ENCODE peak calls at places on chromosome 20, in eight cellular contexts. P is left ventricle myocardium inferior; F is activated CD8-positive, alpha-beta memory T cell treated with anti-CD3 and anti-CD28 coated beads for 1 hour; O is SJSA1; N is mesothelial cell of epicardium; G is OCI-M1; Z is fibroblast of the conjunctiva; C is CD4-positive, alpha-beta memory T cell. J is an unnamed sample.

GRCh38 chr20:50597406-50597969 is 87.3 kb downstream of the PTPN1 start:
- DNase-seq in P (no peak), F (no peak), O (no peak), N (no peak), G (no peak), Z (no peak), C (no peak), J (no peak)

GRCh38 chr20:41358230-41358629 is 8.4 kb downstream of the EMILIN3 start:
- DNase-seq in P (no peak), F (no peak), O (no peak), N (no peak), G (no peak), Z (no peak), C (no peak), J (no peak)

GRCh38 chr20:10508060-10508459 is 73.0 kb downstream of the SLX4IP start:
- DNase-seq in P (no peak), F (no peak), O (no peak), N (no peak), G (no peak), Z (no peak), C (no peak), J (no peak)

GRCh38 chr20:48605364-48606116 is 222.3 kb downstream of the PREX1 start:
- DNase-seq in P (no peak), F (no peak), O (peak; percentile 36), N (no peak), G (no peak), Z (no peak), C (no peak), J (no peak)

GRCh38 chr20:35122787-35123405 is 24.2 kb downstream of the EDEM2 start:
- DNase-seq in P (no peak), F (no peak), O (no peak), N (no peak), G (no peak), Z (no peak), C (no peak), J (no peak)

GRCh38 chr20:48826883-48827771 is 672 bp downstream of the PREX1 start:
- DNase-seq in P (no peak), F (no peak), O (peak; percentile 55), N (peak; percentile 57), G (no peak), Z (no peak), C (no peak), J (peak; percentile 16)

GRCh38 chr20:59004763-59005522 is 2.1 kb downstream of the CTSZ start:
- DNase-seq in P (peak; percentile 61), F (no peak), O (no peak), N (no peak), G (peak; percentile 27), Z (no peak), C (peak; percentile 43), J (no peak)

GRCh38 chr20:47487175-47487917 is 14.3 kb upstream of the NCOA3 start:
- DNase-seq in P (no peak), F (peak; percentile 17), O (no peak), N (no peak), G (peak; percentile 95), Z (no peak), C (peak; percentile 51), J (peak; percentile 57)

GRCh38 chr20:51359947-51360346 is 182.6 kb downstream of the NFATC2 start:
- DNase-seq in P (no peak), F (no peak), O (no peak), N (no peak), G (no peak), Z (no peak), C (no peak), J (no peak)

GRCh38 chr20:53321596-53321995 is 272.0 kb downstream of the ZNF217 start:
- DNase-seq in P (no peak), F (no peak), O (no peak), N (no peak), G (no peak), Z (no peak), C (no peak), J (no peak)

GRCh38 chr20:50735813-50736212 is 4.4 kb downstream of the PARD6B start:
- DNase-seq in P (no peak), F (no peak), O (no peak), N (no peak), G (peak; percentile 15), Z (no peak), C (no peak), J (no peak)

GRCh38 chr20:58127731-58128130 is 100.7 kb downstream of the ANKRD60 start:
- DNase-seq in P (no peak), F (no peak), O (peak; percentile 80), N (no peak), G (no peak), Z (peak; percentile 14), C (no peak), J (no peak)

GRCh38 chr20:57398231-57398821 is 7.1 kb downstream of the RBM38 start:
- DNase-seq in P (peak; percentile 42), F (peak; percentile 80), O (no peak), N (no peak), G (no peak), Z (no peak), C (peak; percentile 93), J (peak; percentile 94)

GRCh38 chr20:11041396-11041795 is 367.6 kb upstream of the JAG1 start:
- DNase-seq in P (no peak), F (no peak), O (no peak), N (no peak), G (no peak), Z (no peak), C (no peak), J (no peak)

GRCh38 chr20:17794400-17794799 is 94.6 kb downstream of the BANF2 start:
- DNase-seq in P (no peak), F (no peak), O (no peak), N (no peak), G (no peak), Z (no peak), C (no peak), J (no peak)

GRCh38 chr20:10654630-10655029 is 19.2 kb downstream of the JAG1 start:
- DNase-seq in P (no peak), F (no peak), O (no peak), N (no peak), G (no peak), Z (no peak), C (no peak), J (no peak)

GRCh38 chr20:47389867-47390347 is 33.4 kb upstream of the ZMYND8 start:
- DNase-seq in P (no peak), F (no peak), O (no peak), N (no peak), G (no peak), Z (peak; percentile 53), C (no peak), J (no peak)

GRCh38 chr20:50380697-50381040 is 129.5 kb upstream of the PTPN1 start:
- DNase-seq in P (no peak), F (no peak), O (peak; percentile 59), N (no peak), G (peak; percentile 50), Z (peak; percentile 24), C (no peak), J (no peak)

GRCh38 chr20:19976595-19977372 is 40.4 kb upstream of the NAA20 start:
- DNase-seq in P (peak; percentile 70), F (no peak), O (peak; percentile 91), N (no peak), G (no peak), Z (peak; percentile 74), C (peak; percentile 24), J (no peak)

GRCh38 chr20:44702776-44703175 is 12.4 kb upstream of the CCN5 start:
- DNase-seq in P (peak; percentile 91), F (no peak), O (peak; percentile 79), N (no peak), G (peak; percentile 82), Z (peak; percentile 97), C (no peak), J (no peak)

GRCh38 chr20:7637184-7637583 is 303.1 kb downstream of the HAO1 start:
- DNase-seq in P (no peak), F (no peak), O (no peak), N (no peak), G (no peak), Z (no peak), C (no peak), J (no peak)

J was measured in NK-92 treated with Interleukin-12 subunit alpha and Interleukin-12 subunit beta, amount 100 ng/mL, for 24 hours.